ENCODE peak calls at places on chromosome 4, in nine cellular contexts. C is germinal center; K is GM23248; L is NCI-H1417; F is SK-N-DZ; J is COR-L47; B is stimulated activated CD4-positive, alpha-beta T cell treated with anti-CD3 and anti-CD28 coated beads, Interleukin-12 subunit alpha, Interleukin-12 subunit beta, amount 100 ng/mL, for 24 hours; W is activated T-helper 1 cell treated with anti-CD3 and anti-CD28 coated beads, Interleukin-12 subunit alpha, Interleukin-12 subunit beta, Interleukin-2, Interleukin-4 antibody, amounts not matched to agents 30 ng/mL and 10 ng/mL and 1 ng/mL, durations not matched to agents 14 hours and 24 hours and 36 hours; H is HL-60. E is an unnamed sample.

GRCh38 chr4:36111180-36111579 is 133.1 kb downstream of the ARAP2 start:
- DNase-seq in W (no peak), K (no peak), B (no peak), C (no peak), H (no peak), L (peak; percentile 22), F (no peak), J (peak; percentile 32), E (no peak)

GRCh38 chr4:104641427-104641826 is 146.7 kb upstream of the CXXC4 start:
- DNase-seq in H (no peak), L (no peak), F (no peak), C (no peak), B (no peak), K (no peak), W (no peak), J (peak; percentile 65), E (peak; percentile 79)

GRCh38 chr4:149140841-149141240 is 674.8 kb downstream of the IQCM start:
- DNase-seq in L (no peak), H (no peak), C (no peak), W (no peak), F (no peak), J (peak; percentile 16), B (no peak), K (no peak), E (no peak)

GRCh38 chr4:72567036-72567435 is 2.0 kb downstream of the ADAMTS3 start:
- DNase-seq in B (no peak), H (no peak), L (no peak), J (no peak), W (no peak), K (no peak), C (no peak), F (no peak), E (no peak)

GRCh38 chr4:93299116-93299515 is 529.4 kb upstream of the ATOH1 start:
- DNase-seq in L (no peak), B (no peak), C (no peak), H (no peak), J (no peak), F (peak; percentile 4), W (no peak), K (no peak), E (no peak)

GRCh38 chr4:7771056-7771455 is 168.6 kb downstream of the AFAP1 start:
- DNase-seq in C (no peak), J (no peak), K (no peak), W (peak; percentile 20), B (peak; percentile 28), F (no peak), L (no peak), H (no peak), E (no peak)

GRCh38 chr4:36638273-36638811 is 356.9 kb downstream of the DTHD1 start:
- DNase-seq in B (no peak), H (no peak), L (no peak), W (no peak), C (no peak), J (no peak), K (no peak), F (no peak), E (no peak)

GRCh38 chr4:72875138-72875537 is 194.4 kb downstream of the COX18 start:
- DNase-seq in C (no peak), K (no peak), F (no peak), W (no peak), H (no peak), B (no peak), L (no peak), J (no peak), E (no peak)

GRCh38 chr4:108359130-108359709 is 190.5 kb upstream of the LEF1 start:
- DNase-seq in L (no peak), K (no peak), F (no peak), W (peak; percentile 55), C (no peak), J (no peak), H (no peak), B (no peak), E (no peak)

GRCh38 chr4:143381171-143382118 is 44.8 kb downstream of the GAB1 start:
- DNase-seq in K (peak; percentile 90), C (no peak), F (peak; percentile 30), H (no peak), B (no peak), J (peak; percentile 26), L (no peak), W (no peak), E (peak; percentile 77)

GRCh38 chr4:118276551-118276950 is 76.3 kb downstream of the PRSS12 start:
- DNase-seq in K (no peak), F (no peak), C (no peak), W (no peak), B (no peak), J (no peak), L (no peak), H (no peak), E (no peak)

GRCh38 chr4:53721276-53721675 is 130.0 kb upstream of the LNX1 start:
- DNase-seq in J (no peak), W (no peak), K (no peak), H (no peak), C (no peak), B (no peak), L (no peak), F (no peak), E (no peak)

GRCh38 chr4:833731-834367 is 7.9 kb upstream of the CPLX1 start:
- DNase-seq in B (no peak), J (no peak), F (no peak), K (no peak), C (no peak), W (no peak), H (no peak), L (no peak), E (no peak)

GRCh38 chr4:28557755-28558154 is 1697.1 kb downstream of the STIM2 start:
- DNase-seq in H (no peak), K (peak; percentile 84), W (no peak), J (no peak), B (no peak), C (no peak), F (no peak), L (no peak), E (no peak)

GRCh38 chr4:8316911-8317351 is 47.4 kb downstream of the HTRA3 start:
- DNase-seq in J (no peak), F (no peak), L (no peak), C (no peak), W (no peak), K (no peak), B (no peak), H (no peak), E (no peak)

GRCh38 chr4:7366180-7366957 is 68.4 kb downstream of the PSAPL1 start:
- DNase-seq in W (no peak), J (no peak), K (no peak), L (no peak), F (no peak), C (no peak), H (no peak), B (no peak), E (no peak)

GRCh38 chr4:212438-213174 is 88.3 kb downstream of the ZNF718 start:
- DNase-seq in B (no peak), K (peak; percentile 90), H (no peak), C (peak; percentile 60), J (no peak), W (no peak), F (peak; percentile 73), L (peak; percentile 20), E (no peak)

GRCh38 chr4:94410678-94411206 is 41.0 kb upstream of the PDLIM5 start:
- DNase-seq in B (no peak), H (no peak), W (no peak), J (no peak), C (no peak), F (no peak), L (peak; percentile 19), K (peak; percentile 93), E (no peak)

GRCh38 chr4:42151568-42152506 is 618 bp downstream of the BEND4 start:
- DNase-seq in B (peak; percentile 8), C (peak; percentile 86), F (peak; percentile 92), L (peak; percentile 31), J (peak; percentile 65), K (peak; percentile 13), H (no peak), W (no peak), E (peak; percentile 91)